ENCODE peak calls at places on chromosomes 16 and 17, in eight cellular contexts. E is AG09319; Q is heart right ventricle; Y is HFFc6; O is GM19239; U is activated naive CD4-positive, alpha-beta T cell treated with anti-CD3 and anti-CD28 coated beads for 36 hours; L is GM10248; J is activated CD4-positive, CD25-positive, alpha-beta regulatory T cell treated with anti-CD3 and anti-CD28 coated beads, Interleukin-2, amount 50 U/mL, for 16 hours. I is an unnamed sample.

GRCh38 chr17:73546770-73547345 is 97.4 kb downstream of the SDK2 start:
- DNase-seq in Y (no peak), O (peak; percentile 36), U (peak; percentile 44), L (peak; percentile 49), Q (peak; percentile 26), J (no peak), E (no peak), I (no peak)

GRCh38 chr17:22304667-22305303 is 612.5 kb downstream of the KCNJ18 start:
- DNase-seq in J (no peak), Y (no peak), L (no peak), U (no peak), E (no peak), O (no peak), Q (no peak), I (no peak)

GRCh38 chr17:33560165-33560564 is 267.1 kb upstream of the ASIC2 start:
- DNase-seq in U (no peak), E (no peak), O (no peak), Y (no peak), J (no peak), Q (no peak), L (no peak), I (no peak)

GRCh38 chr16:27149986-27150385 is 53.3 kb upstream of the KDM8 start:
- DNase-seq in Q (no peak), L (no peak), O (no peak), U (no peak), E (no peak), J (no peak), Y (no peak), I (no peak)

GRCh38 chr16:84029297-84030096 is 13.1 kb downstream of the SLC38A8 start:
- DNase-seq in L (no peak), Y (no peak), Q (no peak), E (no peak), O (no peak), U (no peak), J (no peak), I (no peak)

GRCh38 chr16:6777624-6778023 is 555.0 kb upstream of the RBFOX1 start:
- DNase-seq in L (no peak), U (no peak), Y (no peak), E (no peak), Q (no peak), J (no peak), O (no peak), I (no peak)

GRCh38 chr16:7763111-7763510 is 430.5 kb downstream of the RBFOX1 start:
- DNase-seq in O (no peak), Q (no peak), E (no peak), J (no peak), L (no peak), U (no peak), Y (no peak), I (no peak)

GRCh38 chr16:637081-638018 is 1.2 kb upstream of the METTL26 start:
- DNase-seq in O (peak; percentile 98), Y (no peak), E (peak; percentile 79), J (peak; percentile 73), L (peak; percentile 100), U (peak; percentile 92), Q (peak; percentile 96), I (peak; percentile 85)

GRCh38 chr17:17059301-17059890 is 17.1 kb downstream of the MPRIP start:
- DNase-seq in O (no peak), L (no peak), U (no peak), J (no peak), Y (no peak), Q (no peak), E (no peak), I (no peak)

GRCh38 chr17:55314784-55315491 is 50.2 kb downstream of the HLF start:
- DNase-seq in L (no peak), Q (no peak), U (peak; percentile 35), Y (no peak), E (no peak), J (no peak), O (no peak), I (no peak)

GRCh38 chr16:56628486-56629035 is 3.0 kb downstream of the MT1E start:
- DNase-seq in O (no peak), Y (no peak), J (no peak), Q (no peak), L (no peak), E (no peak), U (no peak), I (no peak)

GRCh38 chr16:86088816-86089215 is 189.9 kb downstream of the IRF8 start:
- DNase-seq in J (no peak), U (no peak), Y (no peak), E (no peak), O (no peak), L (no peak), Q (no peak), I (no peak)

GRCh38 chr16:19884611-19885455 is at the start of gene GPRC5B:
- DNase-seq in Q (peak; percentile 69), Y (no peak), J (no peak), L (peak; percentile 61), O (peak; percentile 43), E (no peak), U (peak; percentile 38), I (no peak)

GRCh38 chr17:61415374-61416210 is 15.9 kb downstream of the TBX2 start:
- DNase-seq in O (no peak), U (no peak), L (no peak), Q (no peak), J (no peak), Y (no peak), E (no peak), I (no peak)

GRCh38 chr17:65850486-65850885 is 289.0 kb upstream of the AXIN2 start:
- DNase-seq in U (peak; percentile 31), Q (no peak), J (no peak), Y (no peak), L (peak; percentile 16), O (no peak), E (no peak), I (peak; percentile 10)

GRCh38 chr17:12815642-12816141 is 26.4 kb downstream of the ARHGAP44 start:
- DNase-seq in L (peak; percentile 60), Q (no peak), Y (no peak), O (peak; percentile 47), U (no peak), E (no peak), J (no peak), I (no peak)

GRCh38 chr17:8338806-8339205 is 834 bp upstream of the ODF4 start:
- DNase-seq in U (no peak), O (no peak), Q (no peak), L (no peak), Y (no peak), J (no peak), E (no peak), I (no peak)

GRCh38 chr17:48427598-48427997 is 2.4 kb downstream of the SKAP1 start:
- DNase-seq in O (peak; percentile 69), Q (no peak), U (peak; percentile 86), J (peak; percentile 41), L (peak; percentile 68), Y (no peak), E (no peak), I (no peak)

GRCh38 chr17:10772425-10773380 is 31.2 kb downstream of the TMEM238L start:
- DNase-seq in O (no peak), L (no peak), Q (no peak), Y (no peak), J (no peak), U (peak; percentile 68), E (no peak), I (no peak)

GRCh38 chr16:59478806-59479205 is 744.7 kb upstream of the GOT2 start:
- DNase-seq in E (peak; percentile 67), Y (no peak), L (no peak), O (no peak), Q (no peak), J (no peak), U (no peak), I (no peak)

GRCh38 chr17:79840989-79841286 is 1.7 kb upstream of the CBX4 start:
- DNase-seq in J (no peak), Q (no peak), L (no peak), U (no peak), Y (no peak), E (no peak), O (no peak), I (no peak)

GRCh38 chr16:1458336-1458976 is 14.1 kb upstream of the CCDC154 start:
- DNase-seq in L (peak; percentile 48), O (no peak), Y (peak; percentile 10), E (no peak), U (peak; percentile 30), J (no peak), Q (no peak), I (no peak)

GRCh38 chr17:489758-490329 is 137.2 kb upstream of the RPH3AL start:
- DNase-seq in Q (peak; percentile 49), O (peak; percentile 70), U (peak; percentile 86), J (peak; percentile 33), L (peak; percentile 50), Y (peak; percentile 41), E (no peak), I (no peak)

GRCh38 chr17:81386646-81387234 is 8.5 kb upstream of the BAHCC1 start:
- DNase-seq in E (no peak), Q (peak; percentile 70), L (no peak), Y (no peak), J (no peak), U (peak; percentile 32), O (no peak), I (no peak)

GRCh38 chr16:57533366-57533617 is 3.1 kb downstream of the CCDC102A start:
- DNase-seq in U (no peak), O (no peak), J (no peak), L (no peak), Q (no peak), E (no peak), Y (no peak), I (no peak)

GRCh38 chr17:80474231-80474932 is 2.0 kb downstream of the NPTX1 start:
- DNase-seq in E (no peak), L (no peak), Y (peak; percentile 42), Q (no peak), J (no peak), O (no peak), U (peak; percentile 57), I (peak; percentile 17)

GRCh38 chr17:15260376-15261062 is 4.6 kb downstream of the PMP22 start:
- DNase-seq in L (peak; percentile 71), J (no peak), U (peak; percentile 68), Q (peak; percentile 92), O (peak; percentile 43), Y (peak; percentile 81), E (peak; percentile 75), I (peak; percentile 77)

GRCh38 chr16:85928411-85928820 is 29.5 kb downstream of the IRF8 start:
- DNase-seq in J (no peak), L (no peak), Q (no peak), E (peak; percentile 39), Y (no peak), O (no peak), U (no peak), I (peak; percentile 6)

GRCh38 chr16:2682209-2683021 is at the start of gene KCTD5:
- DNase-seq in L (peak; percentile 95), Y (peak; percentile 95), Q (peak; percentile 95), J (peak; percentile 95), O (peak; percentile 92), E (peak; percentile 86), U (peak; percentile 98), I (peak; percentile 90)

GRCh38 chr17:38750312-38751121 is 2.0 kb upstream of the PSMB3 start:
- DNase-seq in U (peak; percentile 31), L (no peak), J (no peak), E (no peak), Y (no peak), O (no peak), Q (no peak), I (no peak)

GRCh38 chr16:52191533-52192134 is 355.3 kb downstream of the TOX3 start:
- DNase-seq in Y (peak; percentile 43), L (peak; percentile 46), U (peak; percentile 67), E (peak; percentile 16), O (peak; percentile 39), J (peak; percentile 24), Q (peak; percentile 29), I (peak; percentile 48)

GRCh38 chr16:69411064-69411985 is 13.1 kb upstream of the CYB5B start:
- DNase-seq in Y (no peak), J (no peak), L (no peak), Q (no peak), U (no peak), O (no peak), E (no peak), I (no peak)

GRCh38 chr17:47135235-47135634 is 53.9 kb downstream of the CDC27 start:
- DNase-seq in J (no peak), U (no peak), Q (no peak), E (no peak), Y (no peak), L (no peak), O (no peak), I (no peak)

GRCh38 chr16:85821441-85821901 is 22.0 kb downstream of the COX4I1 start:
- DNase-seq in O (peak; percentile 91), Q (peak; percentile 77), J (peak; percentile 49), U (peak; percentile 89), Y (peak; percentile 74), L (peak; percentile 92), E (peak; percentile 35), I (peak; percentile 47)

I was measured in fibroblast of the conjunctiva.